ENCODE peak calls at places on chromosomes 3 and 15, in four cellular contexts. A is NCI-H526 treated with DMSO at 0.1 percent for 48 hours; Q is activated T-helper 9 cell treated with anti-CD3 and anti-CD28 coated beads, Interleukin-2, amount 50 U/mL, for 16 hours; C is cardiac fibroblast. W is an unnamed sample.

GRCh38 chr15:64017082-64017588 is 29.1 kb downstream of the DAPK2 start:
- DNase-seq in Q (no peak), A (no peak), C (peak), W (no peak)

GRCh38 chr15:56890038-56890437 is 28.4 kb upstream of the TCF12 start:
- DNase-seq in C (no peak), A (no peak), Q (no peak), W (no peak)

GRCh38 chr15:72315706-72316370 is 4.1 kb downstream of the CELF6 start:
- DNase-seq in A (no peak), C (no peak), Q (no peak), W (no peak)

GRCh38 chr3:196541684-196542445 is 26.5 kb downstream of the WDR53 start:
- DNase-seq in A (no peak), Q (no peak), C (no peak), W (no peak)

GRCh38 chr15:68958597-68958996 is 28.3 kb downstream of the SPESP1 start:
- DNase-seq in Q (no peak), C (no peak), A (no peak), W (no peak)

GRCh38 chr15:70324001-70324974 is 226.6 kb upstream of the TLE3 start:
- DNase-seq in Q (no peak), A (peak), C (no peak), W (no peak)

GRCh38 chr3:14402304-14402811 is at the start of gene SLC6A6:
- DNase-seq in A (peak), C (peak), Q (peak), W (peak)

GRCh38 chr3:150783920-150784746 is 21.2 kb upstream of the SIAH2 start:
- DNase-seq in C (peak), A (no peak), Q (no peak), W (no peak)

GRCh38 chr15:73924258-73924921 is 1.9 kb upstream of the LOXL1 start:
- DNase-seq in C (peak), Q (no peak), A (no peak), W (no peak)